ENCODE peak calls at places on chromosomes 12 and 14, in four cellular contexts. X, Q, R and H are unnamed samples.

GRCh38 chr12:100779191-100779590 is 15.4 kb upstream of the ANO4 start:
- DNase-seq in Q (no peak), R (no peak), X (no peak), H (no peak)

GRCh38 chr12:19299765-19300164 is 139.5 kb upstream of the AEBP2 start:
- DNase-seq in X (no peak), Q (no peak), R (no peak), H (no peak)

GRCh38 chr14:56189306-56189705 is 71.1 kb downstream of the PELI2 start:
- DNase-seq in Q (no peak), X (no peak), R (no peak), H (no peak)

GRCh38 chr12:51867796-51868428 is 19.4 kb upstream of the FIGNL2 start:
- DNase-seq in Q (no peak), R (no peak), X (no peak), H (no peak)

GRCh38 chr14:75832621-75833297 is 149.0 kb downstream of the TGFB3 start:
- DNase-seq in X (no peak), Q (no peak), R (peak; percentile 68), H (no peak)

GRCh38 chr12:90706036-90706435 is 248.9 kb downstream of the CCER1 start:
- DNase-seq in X (no peak), Q (no peak), R (no peak), H (no peak)

GRCh38 chr12:118714051-118714460 is 267.3 kb upstream of the SRRM4 start:
- DNase-seq in X (peak; percentile 11), Q (peak; percentile 28), R (peak; percentile 50), H (peak; percentile 28)

GRCh38 chr14:72699852-72700257 is 194.0 kb downstream of the DPF3 start:
- DNase-seq in X (no peak), Q (peak; percentile 22), R (peak; percentile 31), H (no peak)

GRCh38 chr12:11814362-11814761 is 164.9 kb downstream of the ETV6 start:
- DNase-seq in X (no peak), R (no peak), Q (no peak), H (no peak)

GRCh38 chr14:59331217-59331616 is 134.0 kb downstream of the GPR135 start:
- DNase-seq in R (no peak), Q (no peak), X (no peak), H (no peak)

GRCh38 chr14:65791551-65791981 is 379.0 kb downstream of the FUT8 start:
- DNase-seq in X (peak; percentile 5), Q (no peak), R (peak; percentile 9), H (no peak)

GRCh38 chr12:3252416-3252815 is 175.2 kb downstream of the TSPAN9 start:
- DNase-seq in Q (no peak), X (no peak), R (no peak), H (no peak)

GRCh38 chr12:79988368-79988767 is 53.5 kb upstream of the PPP1R12A start:
- DNase-seq in R (no peak), X (no peak), Q (no peak), H (no peak)

GRCh38 chr12:9701380-9702154 is 31.3 kb downstream of the CLECL1 start:
- DNase-seq in R (no peak), Q (no peak), X (no peak), H (no peak)
- TF ChIP-seq SPI1 in R (no peak), Q (no peak), X (no peak), H (no peak)

GRCh38 chr12:6943387-6943718 is 263 bp upstream of the RNU7-1 start:
- DNase-seq in X (no peak), R (peak; percentile 90), Q (peak; percentile 51), H (peak; percentile 90)
- TF ChIP-seq SPI1 in X (no peak), R (no peak), Q (no peak), H (no peak)

GRCh38 chr12:23055004-23055403 is 430.0 kb downstream of the ETNK1 start:
- DNase-seq in X (no peak), Q (no peak), R (peak; percentile 14), H (no peak)
- TF ChIP-seq SPI1 in X (no peak), Q (no peak), R (no peak), H (no peak)

GRCh38 chr14:99381688-99382060 is 99.0 kb downstream of the SETD3 start:
- DNase-seq in Q (no peak), R (no peak), X (no peak), H (no peak)

GRCh38 chr14:99382071-99382640 is 98.5 kb downstream of the SETD3 start:
- DNase-seq in X (no peak), Q (no peak), R (no peak), H (no peak)

GRCh38 chr14:99380991-99381687 is 99.5 kb downstream of the SETD3 start:
- DNase-seq in R (no peak), Q (no peak), X (no peak), H (no peak)

GRCh38 chr14:99383457-99384428 is 96.9 kb downstream of the SETD3 start:
- DNase-seq in R (no peak), Q (no peak), X (no peak), H (no peak)

DNA sequence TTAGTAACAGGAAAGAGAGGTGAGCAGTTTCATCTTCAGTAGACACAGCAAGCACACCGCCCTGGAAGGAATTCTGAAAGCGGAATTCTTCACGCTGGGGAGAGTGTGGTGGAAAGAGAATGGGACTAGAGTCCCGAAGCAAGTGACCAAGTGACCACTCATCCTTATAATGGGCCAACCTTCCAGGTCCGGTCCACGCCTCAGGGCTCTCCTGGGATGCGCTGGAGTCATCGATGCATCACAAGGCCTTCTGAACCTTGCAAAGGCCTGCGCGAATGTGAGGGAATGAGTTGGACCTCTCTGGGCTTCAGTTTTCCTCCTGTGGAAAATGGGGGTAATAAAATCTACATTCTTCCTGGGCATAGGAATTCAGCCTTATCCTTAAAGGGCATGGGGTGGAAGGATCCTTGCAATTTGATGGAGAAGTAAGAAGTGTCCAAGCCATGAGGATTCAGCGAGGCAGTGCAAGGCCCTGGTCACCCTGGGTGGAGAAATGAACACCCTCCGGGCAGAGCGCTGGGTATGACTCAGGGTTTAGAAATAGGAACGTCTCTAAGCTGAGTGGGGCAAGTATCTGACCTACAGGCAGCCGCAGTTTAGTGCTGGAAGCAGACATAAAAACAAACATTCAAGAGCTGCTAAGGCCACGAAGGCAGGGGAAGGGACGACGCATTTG is 97.7 kb downstream of the SETD3 start:
- DNase-seq in Q (no peak), R (no peak), X (no peak), H (no peak)
- TF ChIP-seq SPI1 in Q (no peak), R (no peak), X (no peak), H (no peak)

GRCh38 chr14:94049625-94050023 is 23.5 kb downstream of the OTUB2 start:
- DNase-seq in X (no peak), Q (no peak), R (no peak), H (no peak)
- TF ChIP-seq SPI1 in X (no peak), Q (no peak), R (no peak), H (no peak)